ENCODE peak calls at places on chromosome 6, in four cellular contexts. Z is NCI-H1417; Y is CD8-positive, alpha-beta T cell; U is KG1. O is an unnamed sample.

GRCh38 chr6:97215157-97215769 is 67.8 kb downstream of the MMS22L start:
- DNase-seq in U (no peak), Z (no peak), Y (no peak), O (no peak)

GRCh38 chr6:52507557-52508260 is 69.2 kb downstream of the TRAM2 start:
- DNase-seq in Y (no peak), Z (no peak), U (no peak), O (no peak)

GRCh38 chr6:33782561-33782960 is 6.4 kb downstream of the LEMD2 start:
- DNase-seq in U (no peak), Y (no peak), Z (no peak), O (no peak)

GRCh38 chr6:38115633-38116022 is 296.1 kb downstream of the ZFAND3 start:
- DNase-seq in Z (no peak), Y (no peak), U (no peak), O (no peak)

GRCh38 chr6:158152659-158153058 is 15.4 kb downstream of the SERAC1 start:
- DNase-seq in U (no peak), Y (no peak), Z (no peak), O (no peak)

GRCh38 chr6:24721461-24722215 is 2.7 kb upstream of the C6orf62 start:
- DNase-seq in Y (no peak), Z (peak), U (peak), O (no peak)

GRCh38 chr6:111918825-111919224 is 45.6 kb upstream of the FYN start:
- DNase-seq in U (no peak), Z (no peak), Y (no peak), O (no peak)

GRCh38 chr6:6002005-6002808 is 4.5 kb downstream of the NRN1 start:
- DNase-seq in Y (no peak), Z (no peak), U (no peak), O (no peak)

GRCh38 chr6:38025431-38025830 is 205.9 kb downstream of the ZFAND3 start:
- DNase-seq in U (no peak), Z (no peak), Y (no peak), O (no peak)

GRCh38 chr6:3804981-3805380 is 44.2 kb upstream of the FAM50B start:
- DNase-seq in U (no peak), Y (no peak), Z (no peak), O (no peak)

GRCh38 chr6:1832844-1833787 is 223.4 kb downstream of the FOXC1 start:
- DNase-seq in Y (no peak), Z (peak), U (no peak), O (no peak)

GRCh38 chr6:137405806-137406205 is 88.4 kb downstream of the OLIG3 start:
- DNase-seq in Y (no peak), U (no peak), Z (no peak), O (no peak)

GRCh38 chr6:6002809-6003333 is 3.9 kb downstream of the NRN1 start:
- DNase-seq in Y (no peak), Z (no peak), U (no peak), O (no peak)

GRCh38 chr6:136290406-136291010 is 862 bp upstream of the BCLAF1 start:
- DNase-seq in U (peak), Y (peak), Z (peak), O (peak)

GRCh38 chr6:73579851-73580246 is 59.0 kb upstream of the EEF1A1 start:
- DNase-seq in Y (no peak), U (no peak), Z (no peak), O (no peak)

GRCh38 chr6:160952633-160953281 is 38.8 kb upstream of the MAP3K4 start:
- DNase-seq in U (no peak), Z (no peak), Y (no peak), O (no peak)

GRCh38 chr6:31055401-31055800 is 45.1 kb downstream of the MUC22 start:
- DNase-seq in Y (no peak), U (no peak), Z (no peak), O (no peak)